ENCODE peak calls at places on chromosomes 5 and 9, in seven cellular contexts. One of them, this sample, is unnamed.

GRCh38 chr5:35036536-35036935 is 11.2 kb downstream of the AGXT2 start:
- DNase-seq in endodermal cell: no peak
- DNase-seq in IMR-90: no peak
- DNase-seq in fibroblast of pulmonary artery: no peak
- DNase-seq in breast epithelium: no peak
- DNase-seq in keratinocyte: no peak
- DNase-seq in tibial artery: no peak
- DNase-seq in this sample: no peak

GRCh38 chr9:69564557-69564956 is 107.6 kb downstream of the APBA1 start:
- DNase-seq in endodermal cell: no peak
- DNase-seq in IMR-90: no peak
- DNase-seq in fibroblast of pulmonary artery: no peak
- DNase-seq in breast epithelium: no peak
- DNase-seq in keratinocyte: no peak
- DNase-seq in tibial artery: no peak
- DNase-seq in this sample: peak; percentile 62

GRCh38 chr9:131361202-131361833 is 32.6 kb upstream of the PRRC2B start:
- DNase-seq in endodermal cell: no peak
- DNase-seq in IMR-90: no peak
- DNase-seq in fibroblast of pulmonary artery: no peak
- DNase-seq in breast epithelium: no peak
- DNase-seq in keratinocyte: peak; percentile 41
- DNase-seq in tibial artery: no peak
- DNase-seq in this sample: peak; percentile 16

GRCh38 chr5:95730730-95731570 is at the start of gene RHOBTB3:
- DNase-seq in endodermal cell: peak; percentile 93
- DNase-seq in IMR-90: peak; percentile 91
- DNase-seq in fibroblast of pulmonary artery: peak; percentile 96
- DNase-seq in breast epithelium: peak; percentile 81
- DNase-seq in keratinocyte: no peak
- DNase-seq in tibial artery: peak; percentile 95
- DNase-seq in this sample: peak; percentile 94

GRCh38 chr5:307794-308579 is 13.5 kb upstream of the AHRR start:
- DNase-seq in endodermal cell: no peak
- DNase-seq in IMR-90: no peak
- DNase-seq in fibroblast of pulmonary artery: no peak
- DNase-seq in breast epithelium: no peak
- DNase-seq in keratinocyte: no peak
- DNase-seq in tibial artery: no peak
- DNase-seq in this sample: no peak

GRCh38 chr5:128036961-128037360 is 46.6 kb upstream of the SLC12A2 start:
- DNase-seq in endodermal cell: no peak
- DNase-seq in IMR-90: peak; percentile 11
- DNase-seq in fibroblast of pulmonary artery: peak; percentile 59
- DNase-seq in breast epithelium: no peak
- DNase-seq in keratinocyte: no peak
- DNase-seq in tibial artery: no peak
- DNase-seq in this sample: peak; percentile 30

GRCh38 chr5:56763711-56764466 is 51.5 kb upstream of the MAP3K1 start:
- DNase-seq in endodermal cell: no peak
- DNase-seq in IMR-90: peak; percentile 65
- DNase-seq in fibroblast of pulmonary artery: peak; percentile 76
- DNase-seq in breast epithelium: peak; percentile 76
- DNase-seq in keratinocyte: no peak
- DNase-seq in tibial artery: no peak
- DNase-seq in this sample: no peak

GRCh38 chr5:54387659-54388232 is 67.8 kb upstream of the HSPB3 start:
- DNase-seq in endodermal cell: no peak
- DNase-seq in IMR-90: peak; percentile 63
- DNase-seq in fibroblast of pulmonary artery: peak; percentile 69
- DNase-seq in breast epithelium: no peak
- DNase-seq in keratinocyte: no peak
- DNase-seq in tibial artery: no peak
- DNase-seq in this sample: peak; percentile 88

GRCh38 chr5:54876-55569 is 36.9 kb upstream of the PLEKHG4B start:
- DNase-seq in endodermal cell: no peak
- DNase-seq in IMR-90: no peak
- DNase-seq in fibroblast of pulmonary artery: no peak
- DNase-seq in breast epithelium: no peak
- DNase-seq in keratinocyte: no peak
- DNase-seq in tibial artery: no peak
- DNase-seq in this sample: no peak

GRCh38 chr5:112529525-112529924 is 110.4 kb upstream of the EPB41L4A start:
- DNase-seq in endodermal cell: peak; percentile 64
- DNase-seq in IMR-90: no peak
- DNase-seq in fibroblast of pulmonary artery: peak; percentile 26
- DNase-seq in breast epithelium: no peak
- DNase-seq in keratinocyte: no peak
- DNase-seq in tibial artery: no peak
- DNase-seq in this sample: peak; percentile 4

GRCh38 chr9:120507936-120508510 is 71.9 kb downstream of the CDK5RAP2 start:
- DNase-seq in endodermal cell: no peak
- DNase-seq in IMR-90: no peak
- DNase-seq in fibroblast of pulmonary artery: no peak
- DNase-seq in breast epithelium: no peak
- DNase-seq in keratinocyte: no peak
- DNase-seq in tibial artery: no peak
- DNase-seq in this sample: no peak

GRCh38 chr5:61280766-61281427 is 51.2 kb upstream of the ZSWIM6 start:
- DNase-seq in endodermal cell: no peak
- DNase-seq in IMR-90: no peak
- DNase-seq in fibroblast of pulmonary artery: no peak
- DNase-seq in breast epithelium: no peak
- DNase-seq in keratinocyte: no peak
- DNase-seq in tibial artery: no peak
- DNase-seq in this sample: no peak

GRCh38 chr9:14119694-14120514 is 194.0 kb downstream of the NFIB start:
- DNase-seq in endodermal cell: no peak
- DNase-seq in IMR-90: peak; percentile 70
- DNase-seq in fibroblast of pulmonary artery: peak; percentile 64
- DNase-seq in breast epithelium: no peak
- DNase-seq in keratinocyte: no peak
- DNase-seq in tibial artery: no peak
- DNase-seq in this sample: peak; percentile 72

GRCh38 chr5:174828786-174829510 is 104.6 kb downstream of the MSX2 start:
- DNase-seq in endodermal cell: no peak
- DNase-seq in IMR-90: no peak
- DNase-seq in fibroblast of pulmonary artery: no peak
- DNase-seq in breast epithelium: no peak
- DNase-seq in keratinocyte: no peak
- DNase-seq in tibial artery: no peak
- DNase-seq in this sample: peak; percentile 14

GRCh38 chr9:94805585-94805984 is 79.1 kb downstream of the AOPEP start:
- DNase-seq in endodermal cell: no peak
- DNase-seq in IMR-90: peak; percentile 97
- DNase-seq in fibroblast of pulmonary artery: peak; percentile 95
- DNase-seq in breast epithelium: no peak
- DNase-seq in keratinocyte: peak; percentile 90
- DNase-seq in tibial artery: no peak
- DNase-seq in this sample: peak; percentile 92

GRCh38 chr9:119252671-119253299 is 116.5 kb downstream of the BRINP1 start:
- DNase-seq in endodermal cell: peak; percentile 61
- DNase-seq in IMR-90: no peak
- DNase-seq in fibroblast of pulmonary artery: no peak
- DNase-seq in breast epithelium: no peak
- DNase-seq in keratinocyte: no peak
- DNase-seq in tibial artery: no peak
- DNase-seq in this sample: no peak

GRCh38 chr5:168706655-168707069 is 127.5 kb upstream of the PANK3 start:
- DNase-seq in endodermal cell: peak; percentile 87
- DNase-seq in IMR-90: peak; percentile 47
- DNase-seq in fibroblast of pulmonary artery: peak; percentile 56
- DNase-seq in breast epithelium: no peak
- DNase-seq in keratinocyte: no peak
- DNase-seq in tibial artery: peak; percentile 72
- DNase-seq in this sample: peak; percentile 45
- TF ChIP-seq CTCF in endodermal cell: peak; percentile 88
- TF ChIP-seq CTCF in IMR-90: peak; percentile 64
- TF ChIP-seq CTCF in fibroblast of pulmonary artery: peak; percentile 68
- TF ChIP-seq CTCF in breast epithelium: no peak
- TF ChIP-seq CTCF in keratinocyte: peak; percentile 58
- TF ChIP-seq CTCF in tibial artery: peak; percentile 55
- TF ChIP-seq CTCF in this sample: peak; percentile 60

GRCh38 chr5:169300468-169301385 is at the start of gene SLIT3:
- DNase-seq in endodermal cell: peak; percentile 94
- DNase-seq in IMR-90: peak; percentile 47
- DNase-seq in fibroblast of pulmonary artery: peak; percentile 75
- DNase-seq in breast epithelium: peak; percentile 61
- DNase-seq in keratinocyte: peak; percentile 19
- DNase-seq in tibial artery: peak; percentile 92
- DNase-seq in this sample: peak; percentile 88
- H3K4me3 ChIP-seq in endodermal cell: peak within 1 kb of the TSS; percentile 77
- H3K4me3 ChIP-seq in IMR-90: peak within 1 kb of the TSS; percentile 19
- H3K4me3 ChIP-seq in fibroblast of pulmonary artery: peak within 1 kb of the TSS; percentile 49
- H3K4me3 ChIP-seq in breast epithelium: peak within 1 kb of the TSS; percentile 64
- H3K4me3 ChIP-seq in keratinocyte: peak within 1 kb of the TSS; percentile 58
- H3K4me3 ChIP-seq in tibial artery: peak within 1 kb of the TSS; percentile 85
- H3K4me3 ChIP-seq in this sample: peak within 1 kb of the TSS; percentile 86

GRCh38 chr5:119071573-119071874 is 637 bp downstream of the DMXL1 start:
- DNase-seq in endodermal cell: no peak
- DNase-seq in IMR-90: peak; percentile 2
- DNase-seq in fibroblast of pulmonary artery: peak; percentile 10
- DNase-seq in breast epithelium: no peak
- DNase-seq in keratinocyte: no peak
- DNase-seq in tibial artery: no peak
- DNase-seq in this sample: no peak
- TF ChIP-seq CTCF in endodermal cell: no peak
- TF ChIP-seq CTCF in IMR-90: no peak
- TF ChIP-seq CTCF in fibroblast of pulmonary artery: no peak
- TF ChIP-seq CTCF in breast epithelium: no peak
- TF ChIP-seq CTCF in keratinocyte: no peak
- TF ChIP-seq CTCF in tibial artery: no peak
- TF ChIP-seq CTCF in this sample: no peak

GRCh38 chr9:79684711-79685575 is 113.2 kb downstream of the TLE4 start:
- DNase-seq in endodermal cell: no peak
- DNase-seq in IMR-90: peak; percentile 55
- DNase-seq in fibroblast of pulmonary artery: no peak
- DNase-seq in breast epithelium: no peak
- DNase-seq in keratinocyte: peak; percentile 23
- DNase-seq in tibial artery: no peak
- DNase-seq in this sample: peak; percentile 10
- H3K4me3 ChIP-seq in endodermal cell: no peak overlapping the region
- H3K4me3 ChIP-seq in IMR-90: no peak overlapping the region
- H3K4me3 ChIP-seq in fibroblast of pulmonary artery: no peak overlapping the region
- H3K4me3 ChIP-seq in breast epithelium: no peak overlapping the region
- H3K4me3 ChIP-seq in keratinocyte: no peak overlapping the region
- H3K4me3 ChIP-seq in tibial artery: no peak overlapping the region
- H3K4me3 ChIP-seq in this sample: no peak overlapping the region

This sample was measured in fibroblast of the aortic adventitia.